ENCODE peak calls at places on chromosomes 16 and 17, in seven cellular contexts. C is esophagus squamous epithelium, P is gastrocnemius medialis, A is heart left ventricle, D is Peyer's patch, K is esophagus muscularis mucosa, E is Caco-2. Z is an unnamed sample.

GRCh38 chr17:21674242-21674731 is 18.0 kb upstream of the KCNJ18 start:
- DNase-seq in C (no peak), P (no peak), A (no peak), D (peak; percentile 43), K (no peak), E (peak; percentile 37), Z (no peak)

GRCh38 chr16:48011888-48012658 is 143.7 kb downstream of the ABCC12 start:
- DNase-seq in C (no peak), P (no peak), A (no peak), D (no peak), K (peak; percentile 74), E (no peak), Z (no peak)

GRCh38 chr17:75720656-75721462 is at the start of gene ITGB4:
- DNase-seq in C (no peak), P (no peak), A (no peak), D (peak; percentile 94), K (no peak), E (peak; percentile 93), Z (peak; percentile 98)

GRCh38 chr17:1002412-1002753 is 5.5 kb downstream of the TIMM22 start:
- DNase-seq in C (no peak), P (no peak), A (no peak), D (no peak), K (no peak), E (no peak), Z (no peak)

GRCh38 chr16:67504190-67505021 is 21.1 kb upstream of the AGRP start:
- DNase-seq in C (no peak), P (peak; percentile 62), A (peak; percentile 50), D (no peak), K (no peak), E (no peak), Z (peak; percentile 18)

GRCh38 chr16:12089492-12090161 is 113.1 kb downstream of the SNX29 start:
- DNase-seq in C (no peak), P (no peak), A (no peak), D (peak; percentile 75), K (no peak), E (no peak), Z (peak; percentile 76)

GRCh38 chr16:57029161-57030160 is 40.1 kb downstream of the NLRC5 start:
- DNase-seq in C (no peak), P (no peak), A (no peak), D (no peak), K (no peak), E (no peak), Z (peak; percentile 10)

GRCh38 chr17:19724501-19725420 is 8.4 kb upstream of the SLC47A2 start:
- DNase-seq in C (no peak), P (peak; percentile 75), A (peak; percentile 62), D (peak; percentile 76), K (no peak), E (no peak), Z (no peak)

GRCh38 chr17:74842599-74843351 is 16.9 kb downstream of the GRIN2C start:
- DNase-seq in C (no peak), P (no peak), A (peak; percentile 81), D (peak; percentile 80), K (no peak), E (no peak), Z (peak; percentile 98)

GRCh38 chr17:45584092-45585036 is 93.8 kb upstream of the PLEKHM1 start:
- DNase-seq in C (no peak), P (peak; percentile 48), A (peak; percentile 51), D (peak; percentile 79), K (peak; percentile 92), E (peak; percentile 61), Z (peak; percentile 84)

DNA sequence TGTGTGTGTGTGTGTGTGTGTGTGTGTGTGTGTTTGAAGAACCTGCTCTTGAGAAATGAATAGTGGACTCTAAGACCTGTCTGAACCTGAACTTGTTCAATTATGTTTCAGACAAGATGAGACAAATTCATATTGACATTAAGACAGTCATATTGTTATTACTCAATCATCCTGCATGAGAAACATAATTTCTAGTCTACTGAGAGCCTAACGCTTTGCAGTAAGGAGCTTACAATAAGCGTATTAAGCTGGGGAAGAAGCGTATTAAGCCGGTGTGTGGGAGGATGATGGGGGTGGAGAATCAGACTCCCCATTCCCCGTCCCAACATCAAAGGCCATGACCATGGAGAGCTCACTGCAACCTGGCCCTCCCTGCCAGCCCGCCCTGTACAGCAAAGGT is 22.4 kb upstream of the MNT start:
- DNase-seq in C (no peak), P (no peak), A (no peak), D (no peak), K (no peak), E (no peak), Z (no peak)
- H3K4me3 ChIP-seq in C (no peak overlapping the region), P (no peak overlapping the region), A (no peak overlapping the region), D (no peak overlapping the region), K (no peak overlapping the region), E (no peak overlapping the region), Z (no peak overlapping the region)

GRCh38 chr17:79927136-79927661 is 88.0 kb upstream of the CBX4 start:
- DNase-seq in C (no peak), P (no peak), A (no peak), D (no peak), K (no peak), E (no peak), Z (no peak)

GRCh38 chr17:79926308-79927135 is 87.3 kb upstream of the CBX4 start:
- DNase-seq in C (no peak), P (no peak), A (no peak), D (no peak), K (no peak), E (no peak), Z (no peak)

GRCh38 chr17:79925242-79925957 is 86.2 kb upstream of the CBX4 start:
- DNase-seq in C (no peak), P (peak; percentile 87), A (peak; percentile 57), D (peak; percentile 87), K (no peak), E (no peak), Z (no peak)

GRCh38 chr17:79924639-79924976 is 85.4 kb upstream of the CBX4 start:
- DNase-seq in C (no peak), P (no peak), A (no peak), D (no peak), K (no peak), E (no peak), Z (no peak)

GRCh38 chr17:79926002-79926307 is 86.7 kb upstream of the CBX4 start:
- DNase-seq in C (no peak), P (no peak), A (no peak), D (no peak), K (no peak), E (peak; percentile 79), Z (no peak)
- H3K27me3 ChIP-seq in C (peaks cover 94% of the 10 kb centered on the region), P (peaks cover 49% of the 10 kb centered on the region), A (peaks cover 21% of the 10 kb centered on the region), D (no peaks in the 10 kb centered on the region), K (no peaks in the 10 kb centered on the region), E (no peaks in the 10 kb centered on the region), Z (peaks cover 2% of the 10 kb centered on the region)

DNA sequence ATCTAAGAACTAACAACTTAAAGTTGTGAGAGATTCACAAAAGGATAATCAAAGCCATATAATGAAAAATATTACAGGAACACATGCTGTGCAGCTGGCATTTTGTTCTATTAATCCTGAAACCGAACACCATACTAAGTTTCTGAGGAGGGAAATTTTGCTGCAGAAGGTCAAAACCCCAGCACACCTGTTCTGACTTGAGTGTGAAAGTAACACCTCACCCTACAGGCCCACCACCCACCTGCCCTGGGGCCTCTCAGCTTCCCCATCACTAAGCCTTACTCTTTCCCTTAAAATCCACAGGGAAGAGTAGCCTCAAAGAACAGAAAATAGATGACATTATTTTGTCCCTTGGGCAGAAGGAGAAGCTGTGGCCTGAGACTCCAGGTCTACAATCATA is 44.8 kb downstream of the STAT5A start:
- DNase-seq in C (no peak), P (no peak), A (no peak), D (no peak), K (no peak), E (no peak), Z (no peak)
- H3K36me3 ChIP-seq in C (peaks cover 57% of the 10 kb centered on the region), P (peaks cover 90% of the 10 kb centered on the region), A (peaks cover 54% of the 10 kb centered on the region), D (peaks cover 97% of the 10 kb centered on the region), K (peaks cover 98% of the 10 kb centered on the region), E (no peaks in the 10 kb centered on the region), Z (peaks cover 16% of the 10 kb centered on the region)

DNA sequence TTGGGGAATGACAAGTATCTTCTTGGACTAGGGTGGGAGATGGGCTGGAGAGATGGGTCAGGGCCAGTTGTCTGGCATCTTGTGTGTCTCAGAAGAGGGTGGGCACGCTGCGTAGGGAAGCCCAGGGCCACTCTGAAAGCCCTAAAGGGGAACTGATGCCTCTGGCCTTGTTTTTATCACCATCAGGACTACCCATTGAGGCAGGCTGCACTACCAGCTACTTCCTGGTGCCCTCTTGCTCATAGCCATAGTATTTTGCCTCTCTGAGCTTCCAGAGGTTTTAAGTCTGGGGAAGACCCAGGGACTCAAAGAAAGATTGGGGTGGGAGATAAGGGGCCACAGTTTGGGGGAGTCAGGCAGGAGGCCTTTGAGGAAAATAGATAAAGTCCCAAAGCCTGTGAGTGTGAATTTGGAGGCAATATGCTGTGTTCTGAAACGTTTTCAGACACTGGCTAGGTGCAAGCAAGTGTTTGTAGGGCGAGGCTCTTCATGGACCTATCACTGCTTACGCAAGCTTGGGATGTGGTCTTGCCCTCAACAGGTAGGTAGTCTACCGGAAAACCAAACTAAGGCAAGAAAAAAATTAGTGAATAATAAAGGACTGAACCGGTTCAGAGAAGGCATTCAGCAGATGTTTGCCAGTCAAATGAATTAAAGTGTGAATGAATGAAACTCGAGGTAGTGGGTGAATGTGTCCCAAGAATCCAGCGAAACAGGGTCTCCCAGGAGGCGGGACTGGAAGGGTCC is 688 bp upstream of the ITGB3 start:
- DNase-seq in C (no peak), P (no peak), A (no peak), D (no peak), K (no peak), E (no peak), Z (no peak)
- H3K4me3 ChIP-seq in C (peak overlapping the region; percentile 69), P (peak overlapping the region; percentile 62), A (peak overlapping the region; percentile 81), D (peak overlapping the region; percentile 74), K (peak overlapping the region; percentile 86), E (no peak overlapping the region), Z (peak overlapping the region; percentile 64)

DNA sequence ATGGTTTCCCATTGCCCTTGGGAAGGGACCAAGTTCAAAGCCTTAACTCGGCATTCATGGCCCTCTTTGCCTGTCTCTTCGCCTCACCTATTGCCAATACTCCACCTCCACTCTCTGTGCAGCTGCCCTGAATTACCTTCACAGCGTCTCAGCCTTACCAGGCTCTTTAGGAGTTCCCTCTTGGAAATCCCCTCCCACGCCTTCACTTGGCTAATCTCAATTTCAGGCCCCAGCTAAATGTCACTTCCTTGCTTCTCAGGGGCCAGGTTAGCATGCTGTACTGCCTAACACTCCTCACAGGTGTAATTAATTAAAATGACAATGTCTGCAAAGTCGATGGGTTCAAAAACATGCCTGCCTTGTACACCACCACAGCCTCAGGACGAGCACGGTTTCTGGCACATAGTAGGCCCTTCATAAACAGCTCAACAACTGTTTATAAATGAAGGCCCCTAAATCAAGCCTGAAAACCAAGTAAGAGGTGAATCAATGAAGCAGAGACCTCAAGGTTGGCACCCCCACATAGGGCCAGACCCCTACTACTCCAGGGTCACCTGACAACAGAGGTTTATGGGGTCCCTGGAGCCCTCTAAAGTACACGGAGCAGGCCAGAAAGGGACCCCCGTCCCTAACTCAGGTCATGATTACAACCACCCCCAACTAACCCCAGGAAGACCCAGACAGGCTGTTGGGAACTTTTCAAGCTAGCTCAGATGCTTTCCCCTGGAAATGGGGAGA is 11.2 kb upstream of the EEF2K start:
- DNase-seq in C (no peak), P (no peak), A (no peak), D (no peak), K (no peak), E (no peak), Z (no peak)
- H3K27me3 ChIP-seq in C (no peaks in the 10 kb centered on the region), P (no peaks in the 10 kb centered on the region), A (no peaks in the 10 kb centered on the region), D (no peaks in the 10 kb centered on the region), K (no peaks in the 10 kb centered on the region), E (no peaks in the 10 kb centered on the region), Z (peaks cover 3% of the 10 kb centered on the region)

DNA sequence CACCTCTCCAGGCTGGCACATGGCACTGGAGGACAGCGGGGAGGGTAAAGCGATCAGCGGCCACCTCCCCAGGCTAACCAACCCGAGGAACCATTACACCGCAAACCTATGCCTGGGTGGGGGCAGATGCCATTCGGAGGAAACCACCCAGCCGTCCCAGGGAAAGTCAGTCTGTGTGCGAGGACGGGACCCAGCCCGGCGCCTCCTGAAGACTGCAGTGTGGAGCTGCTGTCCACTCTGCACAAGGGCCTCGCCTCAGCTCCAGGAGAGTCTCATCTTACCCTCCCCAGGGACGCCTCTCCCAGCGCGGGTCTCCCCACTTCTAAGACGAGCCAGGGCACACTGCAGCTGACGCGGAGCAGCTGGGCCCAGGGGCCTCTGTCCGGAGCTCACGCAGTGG is 8.0 kb downstream of the SLC38A10 start:
- DNase-seq in C (no peak), P (no peak), A (no peak), D (no peak), K (no peak), E (no peak), Z (no peak)
- H3K36me3 ChIP-seq in C (peaks cover 18% of the 10 kb centered on the region), P (peaks cover 22% of the 10 kb centered on the region), A (peaks cover 3% of the 10 kb centered on the region), D (peaks cover 54% of the 10 kb centered on the region), K (peaks cover 62% of the 10 kb centered on the region), E (no peaks in the 10 kb centered on the region), Z (peaks cover 2% of the 10 kb centered on the region)